ENCODE peak calls at places on chromosomes 6 and 20, in seven cellular contexts. One of them, this sample, is unnamed.

GRCh38 chr20:4813839-4814695 is 92.4 kb downstream of the PRND start:
- DNase-seq in HFF-Myc: no peak
- DNase-seq in A549: no peak
- DNase-seq in coronary artery: no peak
- DNase-seq in spleen: peak
- DNase-seq in heart right ventricle: no peak
- DNase-seq in Panc1: no peak
- DNase-seq in this sample: no peak

GRCh38 chr6:27545271-27546046 is 72.6 kb upstream of the ZNF184 start:
- DNase-seq in HFF-Myc: peak
- DNase-seq in A549: no peak
- DNase-seq in coronary artery: no peak
- DNase-seq in spleen: no peak
- DNase-seq in heart right ventricle: no peak
- DNase-seq in Panc1: peak
- DNase-seq in this sample: no peak

GRCh38 chr6:43744490-43744889 is 25.5 kb upstream of the VEGFA start:
- DNase-seq in HFF-Myc: no peak
- DNase-seq in A549: no peak
- DNase-seq in coronary artery: no peak
- DNase-seq in spleen: peak
- DNase-seq in heart right ventricle: no peak
- DNase-seq in Panc1: no peak
- DNase-seq in this sample: no peak

GRCh38 chr6:72716916-72717315 is 95.1 kb downstream of the KCNQ5 start:
- DNase-seq in HFF-Myc: no peak
- DNase-seq in A549: no peak
- DNase-seq in coronary artery: no peak
- DNase-seq in spleen: no peak
- DNase-seq in heart right ventricle: no peak
- DNase-seq in Panc1: no peak
- DNase-seq in this sample: no peak

GRCh38 chr20:408843-409696 is 971 bp downstream of the RBCK1 start:
- DNase-seq in HFF-Myc: no peak
- DNase-seq in A549: no peak
- DNase-seq in coronary artery: no peak
- DNase-seq in spleen: no peak
- DNase-seq in heart right ventricle: no peak
- DNase-seq in Panc1: no peak
- DNase-seq in this sample: peak

GRCh38 chr6:20640181-20640580 is 105.9 kb downstream of the CDKAL1 start:
- DNase-seq in HFF-Myc: no peak
- DNase-seq in A549: no peak
- DNase-seq in coronary artery: no peak
- DNase-seq in spleen: no peak
- DNase-seq in heart right ventricle: no peak
- DNase-seq in Panc1: no peak
- DNase-seq in this sample: no peak

GRCh38 chr6:18586133-18586532 is 199.0 kb downstream of the RNF144B start:
- DNase-seq in HFF-Myc: no peak
- DNase-seq in A549: no peak
- DNase-seq in coronary artery: no peak
- DNase-seq in spleen: no peak
- DNase-seq in heart right ventricle: no peak
- DNase-seq in Panc1: no peak
- DNase-seq in this sample: no peak

GRCh38 chr20:18048191-18048590 is 9.5 kb downstream of the OVOL2 start:
- DNase-seq in HFF-Myc: no peak
- DNase-seq in A549: no peak
- DNase-seq in coronary artery: no peak
- DNase-seq in spleen: no peak
- DNase-seq in heart right ventricle: no peak
- DNase-seq in Panc1: no peak
- DNase-seq in this sample: no peak

GRCh38 chr20:17502105-17502504 is 29.1 kb downstream of the BFSP1 start:
- DNase-seq in HFF-Myc: no peak
- DNase-seq in A549: no peak
- DNase-seq in coronary artery: peak
- DNase-seq in spleen: no peak
- DNase-seq in heart right ventricle: no peak
- DNase-seq in Panc1: no peak
- DNase-seq in this sample: no peak

GRCh38 chr20:46558511-46558959 is 8.1 kb upstream of the OCSTAMP start:
- DNase-seq in HFF-Myc: peak
- DNase-seq in A549: peak
- DNase-seq in coronary artery: no peak
- DNase-seq in spleen: no peak
- DNase-seq in heart right ventricle: no peak
- DNase-seq in Panc1: peak
- DNase-seq in this sample: no peak

GRCh38 chr6:11358904-11359840 is 126.7 kb upstream of the NEDD9 start:
- DNase-seq in HFF-Myc: no peak
- DNase-seq in A549: no peak
- DNase-seq in coronary artery: no peak
- DNase-seq in spleen: no peak
- DNase-seq in heart right ventricle: no peak
- DNase-seq in Panc1: no peak
- DNase-seq in this sample: no peak

GRCh38 chr6:33207569-33208088 is 671 bp upstream of the RING1 start:
- DNase-seq in HFF-Myc: no peak
- DNase-seq in A549: no peak
- DNase-seq in coronary artery: no peak
- DNase-seq in spleen: peak
- DNase-seq in heart right ventricle: peak
- DNase-seq in Panc1: no peak
- DNase-seq in this sample: peak

GRCh38 chr6:128242765-128243403 is 277.5 kb downstream of the PTPRK start:
- DNase-seq in HFF-Myc: no peak
- DNase-seq in A549: no peak
- DNase-seq in coronary artery: no peak
- DNase-seq in spleen: no peak
- DNase-seq in heart right ventricle: no peak
- DNase-seq in Panc1: no peak
- DNase-seq in this sample: no peak

GRCh38 chr6:42424906-42425474 is 26.7 kb downstream of the TRERF1 start:
- DNase-seq in HFF-Myc: no peak
- DNase-seq in A549: no peak
- DNase-seq in coronary artery: no peak
- DNase-seq in spleen: no peak
- DNase-seq in heart right ventricle: no peak
- DNase-seq in Panc1: no peak
- DNase-seq in this sample: no peak

GRCh38 chr20:45459606-45460005 is 9.9 kb upstream of the WFDC2 start:
- DNase-seq in HFF-Myc: no peak
- DNase-seq in A549: peak
- DNase-seq in coronary artery: no peak
- DNase-seq in spleen: no peak
- DNase-seq in heart right ventricle: no peak
- DNase-seq in Panc1: no peak
- DNase-seq in this sample: no peak
- TF ChIP-seq CTCF in HFF-Myc: peak
- TF ChIP-seq CTCF in A549: no peak
- TF ChIP-seq CTCF in coronary artery: no peak
- TF ChIP-seq CTCF in spleen: no peak
- TF ChIP-seq CTCF in heart right ventricle: no peak
- TF ChIP-seq CTCF in Panc1: peak
- TF ChIP-seq CTCF in this sample: no peak

DNA sequence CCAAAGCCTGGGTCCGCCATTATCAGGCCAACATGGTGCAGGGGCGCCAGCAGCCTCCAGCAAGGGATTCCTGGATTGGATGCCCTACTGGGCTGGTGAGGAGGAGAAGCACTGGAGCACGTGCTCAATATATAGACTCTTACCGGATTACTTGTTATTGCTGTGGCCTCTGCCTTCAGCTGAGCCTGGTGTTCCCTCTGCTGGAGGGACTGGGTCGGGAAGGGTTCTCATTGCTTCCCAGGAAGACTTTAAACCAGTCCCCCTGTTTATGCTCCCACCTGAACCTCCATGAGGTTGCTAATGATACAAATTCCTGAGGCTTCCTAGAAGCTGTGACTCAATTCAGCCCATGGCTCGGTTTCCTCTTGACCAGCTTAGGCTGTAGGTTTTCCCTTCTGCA is 186.7 kb upstream of the ARID1B start:
- DNase-seq in HFF-Myc: no peak
- DNase-seq in A549: no peak
- DNase-seq in coronary artery: no peak
- DNase-seq in spleen: no peak
- DNase-seq in heart right ventricle: no peak
- DNase-seq in Panc1: no peak
- DNase-seq in this sample: no peak
- TF ChIP-seq CTCF in HFF-Myc: no peak
- TF ChIP-seq CTCF in A549: no peak
- TF ChIP-seq CTCF in coronary artery: no peak
- TF ChIP-seq CTCF in spleen: no peak
- TF ChIP-seq CTCF in heart right ventricle: no peak
- TF ChIP-seq CTCF in Panc1: no peak
- TF ChIP-seq CTCF in this sample: no peak

GRCh38 chr6:75368864-75369402 is 84.3 kb upstream of the TMEM30A start:
- DNase-seq in HFF-Myc: no peak
- DNase-seq in A549: no peak
- DNase-seq in coronary artery: no peak
- DNase-seq in spleen: no peak
- DNase-seq in heart right ventricle: no peak
- DNase-seq in Panc1: no peak
- DNase-seq in this sample: peak

GRCh38 chr6:75372884-75373283 is 88.3 kb upstream of the TMEM30A start:
- DNase-seq in HFF-Myc: no peak
- DNase-seq in A549: no peak
- DNase-seq in coronary artery: no peak
- DNase-seq in spleen: no peak
- DNase-seq in heart right ventricle: no peak
- DNase-seq in Panc1: no peak
- DNase-seq in this sample: no peak

GRCh38 chr6:75363304-75363703 is 78.7 kb upstream of the TMEM30A start:
- DNase-seq in HFF-Myc: no peak
- DNase-seq in A549: no peak
- DNase-seq in coronary artery: no peak
- DNase-seq in spleen: no peak
- DNase-seq in heart right ventricle: no peak
- DNase-seq in Panc1: no peak
- DNase-seq in this sample: no peak

DNA sequence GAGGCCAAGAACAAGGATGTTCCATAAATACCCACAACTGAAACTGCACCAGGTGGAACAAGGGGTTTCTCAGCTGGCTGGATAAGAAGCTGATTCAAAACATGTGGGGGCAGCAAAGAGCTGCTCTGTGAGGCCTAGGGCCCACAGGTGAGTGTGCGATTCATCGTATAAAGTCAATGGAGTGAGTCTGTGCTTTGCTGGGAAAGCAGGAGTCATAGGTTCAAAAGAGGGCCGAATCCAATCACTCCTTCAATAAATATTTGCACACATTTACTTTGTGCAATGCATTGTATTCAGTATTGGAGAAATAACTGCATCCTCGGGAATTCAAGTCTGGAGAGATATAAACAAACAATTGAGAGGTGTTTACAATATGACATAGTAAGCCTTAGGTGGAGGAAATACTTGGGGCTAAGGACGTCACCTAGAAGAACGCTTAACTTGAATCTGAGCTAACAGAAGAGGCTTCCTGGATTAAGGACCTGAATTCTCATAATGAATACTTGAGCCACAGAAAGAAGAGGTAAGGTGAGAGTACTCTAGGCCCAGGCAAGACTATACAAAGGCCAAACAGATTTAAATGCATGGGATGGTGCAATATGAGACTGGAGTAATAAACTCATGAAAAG is 83.7 kb upstream of the TMEM30A start:
- DNase-seq in HFF-Myc: no peak
- DNase-seq in A549: peak
- DNase-seq in coronary artery: no peak
- DNase-seq in spleen: no peak
- DNase-seq in heart right ventricle: no peak
- DNase-seq in Panc1: no peak
- DNase-seq in this sample: no peak
- TF ChIP-seq CTCF in HFF-Myc: peak
- TF ChIP-seq CTCF in A549: peak
- TF ChIP-seq CTCF in coronary artery: no peak
- TF ChIP-seq CTCF in spleen: no peak
- TF ChIP-seq CTCF in heart right ventricle: peak
- TF ChIP-seq CTCF in Panc1: peak
- TF ChIP-seq CTCF in this sample: peak

GRCh38 chr6:156618600-156619205 is 158.5 kb upstream of the ARID1B start:
- DNase-seq in HFF-Myc: no peak
- DNase-seq in A549: no peak
- DNase-seq in coronary artery: no peak
- DNase-seq in spleen: no peak
- DNase-seq in heart right ventricle: no peak
- DNase-seq in Panc1: no peak
- DNase-seq in this sample: no peak
- TF ChIP-seq CTCF in HFF-Myc: no peak
- TF ChIP-seq CTCF in A549: no peak
- TF ChIP-seq CTCF in coronary artery: no peak
- TF ChIP-seq CTCF in spleen: no peak
- TF ChIP-seq CTCF in heart right ventricle: no peak
- TF ChIP-seq CTCF in Panc1: no peak
- TF ChIP-seq CTCF in this sample: no peak

DNA sequence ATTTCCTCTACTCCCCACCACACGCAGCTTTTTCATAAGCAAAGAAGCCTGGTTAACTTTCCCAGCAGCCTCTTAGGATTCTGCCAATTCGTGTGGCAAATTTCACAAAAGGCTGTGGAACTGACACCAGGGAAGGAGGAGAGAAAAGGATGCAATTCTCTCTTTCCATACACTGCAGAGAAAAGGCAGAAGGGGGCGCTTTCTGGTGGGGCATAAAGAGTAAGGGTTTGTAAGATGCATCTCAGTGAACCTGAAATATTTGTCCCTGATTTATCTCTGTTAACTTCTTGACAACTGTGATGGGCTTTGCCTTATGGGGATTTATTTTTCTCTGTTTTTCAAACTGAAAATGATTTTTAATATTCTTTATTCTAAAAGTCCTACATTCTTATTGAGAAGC is 45.5 kb upstream of the GLP1R start:
- DNase-seq in HFF-Myc: no peak
- DNase-seq in A549: no peak
- DNase-seq in coronary artery: no peak
- DNase-seq in spleen: no peak
- DNase-seq in heart right ventricle: no peak
- DNase-seq in Panc1: no peak
- DNase-seq in this sample: no peak
- TF ChIP-seq CTCF in HFF-Myc: peak
- TF ChIP-seq CTCF in A549: no peak
- TF ChIP-seq CTCF in coronary artery: no peak
- TF ChIP-seq CTCF in spleen: no peak
- TF ChIP-seq CTCF in heart right ventricle: no peak
- TF ChIP-seq CTCF in Panc1: peak
- TF ChIP-seq CTCF in this sample: no peak